ENCODE peak calls at places on chromosome 13, in five cellular contexts. Q is PC-3, I is GM23248, K is AG04450, H is right cardiac atrium. N is an unnamed sample. For H3K27me3, the result is how much of the 10 kb centered on the place peaks cover.

GRCh38 chr13:32409561-32410440 is 18.1 kb downstream of the N4BP2L1 start:
- DNase-seq in Q (no peak), I (no peak), K (no peak), H (peak), N (no peak)

GRCh38 chr13:42906257-42906656 is 85.8 kb downstream of the EPSTI1 start:
- DNase-seq in Q (no peak), I (no peak), K (no peak), H (no peak), N (no peak)

GRCh38 chr13:51846756-51847155 is 1.8 kb upstream of the TMEM272 start:
- DNase-seq in Q (peak), I (no peak), K (no peak), H (no peak), N (no peak)

GRCh38 chr13:46160474-46161066 is 21.4 kb downstream of the LCP1 start:
- DNase-seq in Q (peak), I (peak), K (peak), H (no peak), N (peak)

GRCh38 chr13:33927315-33927714 is 109.4 kb downstream of the RFC3 start:
- DNase-seq in Q (peak), I (peak), K (no peak), H (no peak), N (no peak)

GRCh38 chr13:95784161-95784880 is 107.4 kb downstream of the DNAJC3 start:
- DNase-seq in Q (peak), I (peak), K (peak), H (no peak), N (no peak)

GRCh38 chr13:46491641-46492040 is 61.3 kb upstream of the LRCH1 start:
- DNase-seq in Q (no peak), I (no peak), K (no peak), H (no peak), N (no peak)

GRCh38 chr13:46648166-46648607 is 95.2 kb downstream of the LRCH1 start:
- DNase-seq in Q (peak), I (peak), K (no peak), H (no peak), N (no peak)

GRCh38 chr13:42991892-42992584 is at the start of gene EPSTI1:
- DNase-seq in Q (peak), I (peak), K (no peak), H (peak), N (peak)

GRCh38 chr13:103952183-103952582 is 886.0 kb upstream of the SLC10A2 start:
- DNase-seq in Q (peak), I (peak), K (no peak), H (no peak), N (no peak)

DNA sequence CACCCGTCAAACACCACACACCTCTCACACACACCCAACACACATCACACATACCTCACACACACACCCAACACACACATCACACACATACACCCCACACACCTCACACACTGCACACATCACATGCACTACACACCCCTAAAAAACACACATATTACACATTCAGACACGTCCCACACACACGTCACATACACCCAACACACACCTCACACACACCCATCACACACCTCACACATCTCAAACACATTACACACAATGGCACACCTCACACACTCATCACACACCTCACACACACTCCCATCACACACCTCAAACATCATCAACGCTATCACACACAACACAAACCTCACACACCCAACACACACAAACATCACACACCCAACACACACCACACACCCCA is 133.1 kb downstream of the CRYL1 start:
- DNase-seq in Q (no peak), I (no peak), K (no peak), H (no peak), N (no peak)
- H3K27ac ChIP-seq in Q (no peak), I (no peak), K (no peak), H (no peak), N (no peak)

GRCh38 chr13:41428155-41428554 is 29.2 kb upstream of the RGCC start:
- DNase-seq in Q (no peak), I (peak), K (no peak), H (no peak), N (peak)
- H3K4me3 ChIP-seq in Q (no peak), I (no peak), K (no peak), H (peak), N (no peak)

DNA sequence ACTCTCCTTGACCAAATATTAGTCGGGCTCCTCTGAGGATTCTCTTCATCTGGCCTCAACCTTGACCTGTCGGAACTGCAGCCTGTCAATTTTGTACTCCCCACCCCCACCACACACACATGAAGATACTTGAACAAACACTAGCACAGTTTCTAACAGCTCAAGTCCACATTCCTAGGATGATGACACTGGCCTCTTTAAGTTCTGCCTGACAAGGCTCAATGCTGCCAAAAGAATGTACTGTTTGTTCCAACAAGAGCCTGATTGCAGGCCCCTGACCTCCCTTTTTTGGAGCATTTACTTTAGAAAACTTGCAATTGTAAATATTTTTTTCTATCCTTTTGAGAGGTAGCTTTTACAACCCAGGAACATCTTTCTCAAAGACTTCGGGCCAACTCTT is 169.2 kb upstream of the IRS2 start:
- DNase-seq in Q (no peak), I (peak), K (peak), H (no peak), N (no peak)
- H3K27me3 ChIP-seq in Q (under half), I (under half), K (under half), H (under half), N (under half)

DNA sequence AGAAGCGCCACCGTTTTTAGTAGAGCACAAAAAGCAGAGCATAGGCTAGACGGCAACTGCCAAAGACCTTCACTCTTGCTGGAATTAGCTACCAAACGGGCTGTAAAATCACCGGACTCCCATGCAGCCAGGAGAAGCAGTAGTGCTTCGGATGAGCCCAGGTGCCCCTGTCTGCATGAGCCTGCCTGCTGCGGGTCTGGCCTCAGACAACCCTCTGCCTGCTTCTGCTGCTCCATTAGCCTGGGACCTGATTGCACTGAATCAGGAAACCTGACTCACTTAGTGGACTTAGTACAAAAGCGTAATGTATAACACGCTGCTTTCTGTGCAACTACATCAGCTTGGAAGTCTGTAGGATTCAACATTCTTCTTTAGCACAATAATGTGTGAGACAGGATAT is 170.0 kb downstream of the LMO7 start:
- DNase-seq in Q (no peak), I (no peak), K (no peak), H (no peak), N (no peak)
- H3K27ac ChIP-seq in Q (no peak), I (no peak), K (no peak), H (peak), N (no peak)